ENCODE peak calls at places on chromosomes 2 and 18, in seven cellular contexts. One of them, this sample, is unnamed.
A peak's percentile ranks its signal among the peaks of the same experiment; 100 is the strongest.

GRCh38 chr18:72675394-72675793 is 131.3 kb upstream of the CBLN2 start:
- DNase-seq in colonic mucosa: no peak
- DNase-seq in AG09319: no peak
- DNase-seq in H54: no peak
- DNase-seq in NCI-H82: no peak
- DNase-seq in stimulated activated CD8-positive, alpha-beta memory T cell treated with anti-CD3 and anti-CD28 coated beads, Interleukin-4, amount 100 ng/mL, for 4 hours: no peak
- DNase-seq in NCI-H1092: no peak
- DNase-seq in this sample: no peak

GRCh38 chr2:58614259-58614658 is 373.1 kb upstream of the FANCL start:
- DNase-seq in colonic mucosa: no peak
- DNase-seq in AG09319: no peak
- DNase-seq in H54: no peak
- DNase-seq in NCI-H82: no peak
- DNase-seq in stimulated activated CD8-positive, alpha-beta memory T cell treated with anti-CD3 and anti-CD28 coated beads, Interleukin-4, amount 100 ng/mL, for 4 hours: no peak
- DNase-seq in NCI-H1092: no peak
- DNase-seq in this sample: peak; percentile 8

GRCh38 chr2:149924549-149925213 is 337.1 kb upstream of the MMADHC start:
- DNase-seq in colonic mucosa: no peak
- DNase-seq in AG09319: no peak
- DNase-seq in H54: no peak
- DNase-seq in NCI-H82: no peak
- DNase-seq in stimulated activated CD8-positive, alpha-beta memory T cell treated with anti-CD3 and anti-CD28 coated beads, Interleukin-4, amount 100 ng/mL, for 4 hours: no peak
- DNase-seq in NCI-H1092: no peak
- DNase-seq in this sample: no peak

GRCh38 chr2:169768262-169768995 is 30.2 kb upstream of the SSB start:
- DNase-seq in colonic mucosa: peak; percentile 31
- DNase-seq in AG09319: no peak
- DNase-seq in H54: no peak
- DNase-seq in NCI-H82: no peak
- DNase-seq in stimulated activated CD8-positive, alpha-beta memory T cell treated with anti-CD3 and anti-CD28 coated beads, Interleukin-4, amount 100 ng/mL, for 4 hours: peak; percentile 22
- DNase-seq in NCI-H1092: no peak
- DNase-seq in this sample: no peak

GRCh38 chr18:76922107-76922506 is 99.8 kb downstream of the ZNF236 start:
- DNase-seq in colonic mucosa: peak; percentile 59
- DNase-seq in AG09319: no peak
- DNase-seq in H54: no peak
- DNase-seq in NCI-H82: peak; percentile 72
- DNase-seq in stimulated activated CD8-positive, alpha-beta memory T cell treated with anti-CD3 and anti-CD28 coated beads, Interleukin-4, amount 100 ng/mL, for 4 hours: peak; percentile 8
- DNase-seq in NCI-H1092: peak; percentile 72
- DNase-seq in this sample: peak; percentile 57

GRCh38 chr2:18580606-18581005 is 8.8 kb downstream of the NT5C1B start:
- DNase-seq in colonic mucosa: no peak
- DNase-seq in AG09319: no peak
- DNase-seq in H54: no peak
- DNase-seq in NCI-H82: no peak
- DNase-seq in stimulated activated CD8-positive, alpha-beta memory T cell treated with anti-CD3 and anti-CD28 coated beads, Interleukin-4, amount 100 ng/mL, for 4 hours: no peak
- DNase-seq in NCI-H1092: no peak
- DNase-seq in this sample: no peak

GRCh38 chr2:216169087-216169486 is 59.9 kb downstream of the XRCC5 start:
- DNase-seq in colonic mucosa: no peak
- DNase-seq in AG09319: no peak
- DNase-seq in H54: no peak
- DNase-seq in NCI-H82: peak; percentile 19
- DNase-seq in stimulated activated CD8-positive, alpha-beta memory T cell treated with anti-CD3 and anti-CD28 coated beads, Interleukin-4, amount 100 ng/mL, for 4 hours: no peak
- DNase-seq in NCI-H1092: no peak
- DNase-seq in this sample: no peak

GRCh38 chr2:232419245-232420072 is 12.8 kb downstream of the ALPG start:
- DNase-seq in colonic mucosa: no peak
- DNase-seq in AG09319: no peak
- DNase-seq in H54: no peak
- DNase-seq in NCI-H82: no peak
- DNase-seq in stimulated activated CD8-positive, alpha-beta memory T cell treated with anti-CD3 and anti-CD28 coated beads, Interleukin-4, amount 100 ng/mL, for 4 hours: no peak
- DNase-seq in NCI-H1092: no peak
- DNase-seq in this sample: no peak

GRCh38 chr2:113826346-113827285 is 63.3 kb upstream of the ACTR3 start:
- DNase-seq in colonic mucosa: no peak
- DNase-seq in AG09319: no peak
- DNase-seq in H54: no peak
- DNase-seq in NCI-H82: no peak
- DNase-seq in stimulated activated CD8-positive, alpha-beta memory T cell treated with anti-CD3 and anti-CD28 coated beads, Interleukin-4, amount 100 ng/mL, for 4 hours: no peak
- DNase-seq in NCI-H1092: no peak
- DNase-seq in this sample: no peak